ENCODE peak calls at places on chromosomes 2 and 18, in ten cellular contexts. One of them, this sample, is unnamed.

GRCh38 chr2:130385709-130386108 is 29.9 kb downstream of the PTPN18 start:
- DNase-seq in cardiac muscle cell: no peak
- DNase-seq in T-helper 2 cell: no peak
- DNase-seq in NCI-H774: no peak
- DNase-seq in RCC 7860: no peak
- DNase-seq in activated CD8-positive, alpha-beta memory T cell treated with anti-CD3 and anti-CD28 coated beads, Interleukin-2, amount 50 U/mL, for 4 hours: no peak
- DNase-seq in cardiac fibroblast: no peak
- DNase-seq in effector CD4-positive, alpha-beta T cell: no peak
- DNase-seq in NCI-H1105: no peak
- DNase-seq in substantia nigra: no peak
- DNase-seq in this sample: no peak

GRCh38 chr18:76348267-76349066 is 146.6 kb downstream of the ZNF516 start:
- DNase-seq in cardiac fibroblast: no peak
- DNase-seq in NCI-H1105: no peak
- DNase-seq in T-helper 2 cell: no peak
- DNase-seq in NCI-H774: peak
- DNase-seq in activated CD8-positive, alpha-beta memory T cell treated with anti-CD3 and anti-CD28 coated beads, Interleukin-2, amount 50 U/mL, for 4 hours: no peak
- DNase-seq in substantia nigra: no peak
- DNase-seq in cardiac muscle cell: no peak
- DNase-seq in effector CD4-positive, alpha-beta T cell: no peak
- DNase-seq in RCC 7860: no peak
- DNase-seq in this sample: no peak

GRCh38 chr2:17879137-17879912 is 858 bp downstream of the KCNS3 start:
- DNase-seq in activated CD8-positive, alpha-beta memory T cell treated with anti-CD3 and anti-CD28 coated beads, Interleukin-2, amount 50 U/mL, for 4 hours: no peak
- DNase-seq in cardiac muscle cell: peak
- DNase-seq in effector CD4-positive, alpha-beta T cell: no peak
- DNase-seq in NCI-H774: peak
- DNase-seq in RCC 7860: peak
- DNase-seq in substantia nigra: no peak
- DNase-seq in NCI-H1105: peak
- DNase-seq in cardiac fibroblast: peak
- DNase-seq in T-helper 2 cell: no peak
- DNase-seq in this sample: peak

GRCh38 chr2:112583497-112584133 is 794 bp upstream of the CHCHD5 start:
- DNase-seq in T-helper 2 cell: peak
- DNase-seq in NCI-H1105: no peak
- DNase-seq in effector CD4-positive, alpha-beta T cell: no peak
- DNase-seq in substantia nigra: no peak
- DNase-seq in NCI-H774: no peak
- DNase-seq in cardiac muscle cell: no peak
- DNase-seq in cardiac fibroblast: peak
- DNase-seq in activated CD8-positive, alpha-beta memory T cell treated with anti-CD3 and anti-CD28 coated beads, Interleukin-2, amount 50 U/mL, for 4 hours: no peak
- DNase-seq in RCC 7860: peak
- DNase-seq in this sample: no peak

GRCh38 chr18:69774831-69775230 is 172.8 kb downstream of the CD226 start:
- DNase-seq in T-helper 2 cell: peak
- DNase-seq in cardiac fibroblast: peak
- DNase-seq in NCI-H1105: no peak
- DNase-seq in effector CD4-positive, alpha-beta T cell: no peak
- DNase-seq in RCC 7860: no peak
- DNase-seq in substantia nigra: no peak
- DNase-seq in cardiac muscle cell: no peak
- DNase-seq in activated CD8-positive, alpha-beta memory T cell treated with anti-CD3 and anti-CD28 coated beads, Interleukin-2, amount 50 U/mL, for 4 hours: no peak
- DNase-seq in NCI-H774: no peak
- DNase-seq in this sample: no peak

GRCh38 chr2:8229546-8229986 is 452.3 kb upstream of the ID2 start:
- DNase-seq in RCC 7860: peak
- DNase-seq in cardiac fibroblast: peak
- DNase-seq in NCI-H1105: peak
- DNase-seq in NCI-H774: no peak
- DNase-seq in substantia nigra: no peak
- DNase-seq in cardiac muscle cell: no peak
- DNase-seq in activated CD8-positive, alpha-beta memory T cell treated with anti-CD3 and anti-CD28 coated beads, Interleukin-2, amount 50 U/mL, for 4 hours: peak
- DNase-seq in effector CD4-positive, alpha-beta T cell: no peak
- DNase-seq in T-helper 2 cell: peak
- DNase-seq in this sample: no peak

GRCh38 chr2:99804969-99805368 is 315.2 kb upstream of the REV1 start:
- DNase-seq in NCI-H774: no peak
- DNase-seq in T-helper 2 cell: no peak
- DNase-seq in NCI-H1105: no peak
- DNase-seq in effector CD4-positive, alpha-beta T cell: no peak
- DNase-seq in cardiac fibroblast: no peak
- DNase-seq in activated CD8-positive, alpha-beta memory T cell treated with anti-CD3 and anti-CD28 coated beads, Interleukin-2, amount 50 U/mL, for 4 hours: no peak
- DNase-seq in RCC 7860: no peak
- DNase-seq in cardiac muscle cell: no peak
- DNase-seq in substantia nigra: no peak
- DNase-seq in this sample: no peak

GRCh38 chr2:43402002-43402401 is 175.6 kb upstream of the ZFP36L2 start:
- DNase-seq in activated CD8-positive, alpha-beta memory T cell treated with anti-CD3 and anti-CD28 coated beads, Interleukin-2, amount 50 U/mL, for 4 hours: no peak
- DNase-seq in NCI-H774: no peak
- DNase-seq in effector CD4-positive, alpha-beta T cell: no peak
- DNase-seq in cardiac muscle cell: no peak
- DNase-seq in substantia nigra: no peak
- DNase-seq in NCI-H1105: no peak
- DNase-seq in cardiac fibroblast: no peak
- DNase-seq in T-helper 2 cell: peak
- DNase-seq in RCC 7860: no peak
- DNase-seq in this sample: no peak

GRCh38 chr2:28360066-28360741 is 32.5 kb upstream of the FOSL2 start:
- DNase-seq in cardiac fibroblast: no peak
- DNase-seq in substantia nigra: no peak
- DNase-seq in NCI-H774: no peak
- DNase-seq in T-helper 2 cell: no peak
- DNase-seq in activated CD8-positive, alpha-beta memory T cell treated with anti-CD3 and anti-CD28 coated beads, Interleukin-2, amount 50 U/mL, for 4 hours: no peak
- DNase-seq in RCC 7860: no peak
- DNase-seq in cardiac muscle cell: no peak
- DNase-seq in NCI-H1105: no peak
- DNase-seq in effector CD4-positive, alpha-beta T cell: no peak
- DNase-seq in this sample: no peak

GRCh38 chr18:36296591-36297418 is 708 bp upstream of the FHOD3 start:
- DNase-seq in RCC 7860: peak
- DNase-seq in effector CD4-positive, alpha-beta T cell: no peak
- DNase-seq in substantia nigra: peak
- DNase-seq in NCI-H774: peak
- DNase-seq in cardiac fibroblast: peak
- DNase-seq in activated CD8-positive, alpha-beta memory T cell treated with anti-CD3 and anti-CD28 coated beads, Interleukin-2, amount 50 U/mL, for 4 hours: no peak
- DNase-seq in cardiac muscle cell: peak
- DNase-seq in T-helper 2 cell: no peak
- DNase-seq in NCI-H1105: peak
- DNase-seq in this sample: no peak

GRCh38 chr2:208012449-208012848 is 12.9 kb downstream of the PLEKHM3 start:
- DNase-seq in RCC 7860: no peak
- DNase-seq in T-helper 2 cell: no peak
- DNase-seq in cardiac muscle cell: no peak
- DNase-seq in NCI-H1105: no peak
- DNase-seq in cardiac fibroblast: no peak
- DNase-seq in activated CD8-positive, alpha-beta memory T cell treated with anti-CD3 and anti-CD28 coated beads, Interleukin-2, amount 50 U/mL, for 4 hours: no peak
- DNase-seq in substantia nigra: no peak
- DNase-seq in effector CD4-positive, alpha-beta T cell: no peak
- DNase-seq in NCI-H774: no peak
- DNase-seq in this sample: no peak

GRCh38 chr2:210389856-210390255 is 74.9 kb upstream of the MYL1 start:
- DNase-seq in RCC 7860: no peak
- DNase-seq in cardiac fibroblast: no peak
- DNase-seq in T-helper 2 cell: no peak
- DNase-seq in activated CD8-positive, alpha-beta memory T cell treated with anti-CD3 and anti-CD28 coated beads, Interleukin-2, amount 50 U/mL, for 4 hours: no peak
- DNase-seq in effector CD4-positive, alpha-beta T cell: no peak
- DNase-seq in NCI-H1105: no peak
- DNase-seq in substantia nigra: no peak
- DNase-seq in cardiac muscle cell: no peak
- DNase-seq in NCI-H774: no peak
- DNase-seq in this sample: no peak

GRCh38 chr2:101473911-101474751 is 781 bp downstream of the RFX8 start:
- DNase-seq in RCC 7860: no peak
- DNase-seq in NCI-H774: no peak
- DNase-seq in NCI-H1105: peak
- DNase-seq in cardiac muscle cell: peak
- DNase-seq in substantia nigra: peak
- DNase-seq in T-helper 2 cell: peak
- DNase-seq in cardiac fibroblast: peak
- DNase-seq in effector CD4-positive, alpha-beta T cell: no peak
- DNase-seq in activated CD8-positive, alpha-beta memory T cell treated with anti-CD3 and anti-CD28 coated beads, Interleukin-2, amount 50 U/mL, for 4 hours: peak
- DNase-seq in this sample: peak

GRCh38 chr18:56168049-56168781 is 470.2 kb downstream of the TXNL1 start:
- DNase-seq in cardiac muscle cell: no peak
- DNase-seq in activated CD8-positive, alpha-beta memory T cell treated with anti-CD3 and anti-CD28 coated beads, Interleukin-2, amount 50 U/mL, for 4 hours: no peak
- DNase-seq in T-helper 2 cell: no peak
- DNase-seq in substantia nigra: no peak
- DNase-seq in NCI-H774: no peak
- DNase-seq in cardiac fibroblast: peak
- DNase-seq in NCI-H1105: no peak
- DNase-seq in RCC 7860: peak
- DNase-seq in effector CD4-positive, alpha-beta T cell: no peak
- DNase-seq in this sample: peak

GRCh38 chr2:160205511-160205910 is 5.4 kb upstream of the ITGB6 start:
- DNase-seq in activated CD8-positive, alpha-beta memory T cell treated with anti-CD3 and anti-CD28 coated beads, Interleukin-2, amount 50 U/mL, for 4 hours: no peak
- DNase-seq in T-helper 2 cell: no peak
- DNase-seq in cardiac muscle cell: no peak
- DNase-seq in cardiac fibroblast: peak
- DNase-seq in effector CD4-positive, alpha-beta T cell: no peak
- DNase-seq in NCI-H1105: no peak
- DNase-seq in substantia nigra: no peak
- DNase-seq in RCC 7860: peak
- DNase-seq in NCI-H774: no peak
- DNase-seq in this sample: peak

GRCh38 chr2:235639387-235639786 is 145.5 kb downstream of the AGAP1 start:
- DNase-seq in NCI-H1105: no peak
- DNase-seq in activated CD8-positive, alpha-beta memory T cell treated with anti-CD3 and anti-CD28 coated beads, Interleukin-2, amount 50 U/mL, for 4 hours: no peak
- DNase-seq in cardiac muscle cell: no peak
- DNase-seq in effector CD4-positive, alpha-beta T cell: no peak
- DNase-seq in RCC 7860: peak
- DNase-seq in substantia nigra: peak
- DNase-seq in cardiac fibroblast: peak
- DNase-seq in T-helper 2 cell: no peak
- DNase-seq in NCI-H774: no peak
- DNase-seq in this sample: no peak

GRCh38 chr18:2894841-2895370 is 48.1 kb downstream of the EMILIN2 start:
- DNase-seq in cardiac fibroblast: no peak
- DNase-seq in NCI-H1105: no peak
- DNase-seq in NCI-H774: no peak
- DNase-seq in substantia nigra: no peak
- DNase-seq in activated CD8-positive, alpha-beta memory T cell treated with anti-CD3 and anti-CD28 coated beads, Interleukin-2, amount 50 U/mL, for 4 hours: no peak
- DNase-seq in T-helper 2 cell: no peak
- DNase-seq in effector CD4-positive, alpha-beta T cell: no peak
- DNase-seq in cardiac muscle cell: no peak
- DNase-seq in RCC 7860: no peak
- DNase-seq in this sample: no peak

GRCh38 chr2:240519396-240520142 is 38.2 kb downstream of the ANKMY1 start:
- DNase-seq in effector CD4-positive, alpha-beta T cell: no peak
- DNase-seq in T-helper 2 cell: no peak
- DNase-seq in NCI-H1105: no peak
- DNase-seq in NCI-H774: no peak
- DNase-seq in activated CD8-positive, alpha-beta memory T cell treated with anti-CD3 and anti-CD28 coated beads, Interleukin-2, amount 50 U/mL, for 4 hours: no peak
- DNase-seq in substantia nigra: no peak
- DNase-seq in cardiac fibroblast: peak
- DNase-seq in cardiac muscle cell: no peak
- DNase-seq in RCC 7860: no peak
- DNase-seq in this sample: no peak

GRCh38 chr2:25251461-25252273 is 83.3 kb upstream of the POMC start:
- DNase-seq in cardiac muscle cell: peak
- DNase-seq in cardiac fibroblast: peak
- DNase-seq in T-helper 2 cell: peak
- DNase-seq in effector CD4-positive, alpha-beta T cell: no peak
- DNase-seq in substantia nigra: no peak
- DNase-seq in NCI-H1105: peak
- DNase-seq in RCC 7860: no peak
- DNase-seq in activated CD8-positive, alpha-beta memory T cell treated with anti-CD3 and anti-CD28 coated beads, Interleukin-2, amount 50 U/mL, for 4 hours: peak
- DNase-seq in NCI-H774: no peak
- DNase-seq in this sample: peak

GRCh38 chr2:37820471-37820991 is 104.6 kb upstream of the RMDN2 start:
- DNase-seq in effector CD4-positive, alpha-beta T cell: no peak
- DNase-seq in NCI-H774: no peak
- DNase-seq in RCC 7860: no peak
- DNase-seq in cardiac muscle cell: no peak
- DNase-seq in substantia nigra: no peak
- DNase-seq in cardiac fibroblast: no peak
- DNase-seq in T-helper 2 cell: no peak
- DNase-seq in NCI-H1105: no peak
- DNase-seq in activated CD8-positive, alpha-beta memory T cell treated with anti-CD3 and anti-CD28 coated beads, Interleukin-2, amount 50 U/mL, for 4 hours: no peak
- DNase-seq in this sample: no peak

GRCh38 chr18:32714571-32715148 is 58.2 kb downstream of the KLHL14 start:
- DNase-seq in cardiac muscle cell: peak
- DNase-seq in activated CD8-positive, alpha-beta memory T cell treated with anti-CD3 and anti-CD28 coated beads, Interleukin-2, amount 50 U/mL, for 4 hours: no peak
- DNase-seq in NCI-H1105: peak
- DNase-seq in substantia nigra: no peak
- DNase-seq in cardiac fibroblast: peak
- DNase-seq in NCI-H774: peak
- DNase-seq in effector CD4-positive, alpha-beta T cell: no peak
- DNase-seq in T-helper 2 cell: peak
- DNase-seq in RCC 7860: peak
- DNase-seq in this sample: peak

GRCh38 chr2:126507425-126507867 is 148.5 kb upstream of the GYPC start:
- DNase-seq in RCC 7860: no peak
- DNase-seq in NCI-H774: no peak
- DNase-seq in substantia nigra: no peak
- DNase-seq in cardiac fibroblast: no peak
- DNase-seq in cardiac muscle cell: no peak
- DNase-seq in T-helper 2 cell: no peak
- DNase-seq in NCI-H1105: no peak
- DNase-seq in effector CD4-positive, alpha-beta T cell: no peak
- DNase-seq in activated CD8-positive, alpha-beta memory T cell treated with anti-CD3 and anti-CD28 coated beads, Interleukin-2, amount 50 U/mL, for 4 hours: no peak
- DNase-seq in this sample: no peak